ENCODE peak calls at places on chromosomes 2 and 18, in four cellular contexts. W is CD4-positive, alpha-beta T cell; P is GDM1; I is heart right ventricle. C is an unnamed sample.

GRCh38 chr2:134717706-134718094 is 1.1 kb downstream of the TMEM163 start:
- DNase-seq in W (no peak), P (no peak), I (no peak), C (no peak)

GRCh38 chr2:28142403-28142802 is 250.3 kb upstream of the FOSL2 start:
- DNase-seq in W (no peak), P (no peak), I (no peak), C (no peak)

GRCh38 chr18:14959550-14959949 is 211.6 kb downstream of the ANKRD30B start:
- DNase-seq in W (no peak), P (no peak), I (no peak), C (no peak)

GRCh38 chr2:165837122-165837521 is 43.1 kb upstream of the GALNT3 start:
- DNase-seq in W (no peak), P (no peak), I (no peak), C (no peak)

GRCh38 chr18:31267823-31268481 is 50.0 kb upstream of the DSG1 start:
- DNase-seq in W (no peak), P (no peak), I (no peak), C (no peak)

GRCh38 chr2:97931118-97931850 is 64.5 kb downstream of the TMEM131 start:
- DNase-seq in W (no peak), P (no peak), I (no peak), C (peak)

GRCh38 chr2:67923696-67924095 is 139.1 kb downstream of the C1D start:
- DNase-seq in W (no peak), P (no peak), I (peak), C (no peak)

GRCh38 chr2:209208211-209208610 is 215.6 kb upstream of the MAP2 start:
- DNase-seq in W (no peak), P (peak), I (no peak), C (peak)

GRCh38 chr2:168165418-168165817 is 82.0 kb downstream of the STK39 start:
- DNase-seq in W (no peak), P (no peak), I (no peak), C (no peak)

GRCh38 chr2:233117351-233117750 is 57.2 kb downstream of the INPP5D start:
- DNase-seq in W (no peak), P (no peak), I (no peak), C (no peak)

GRCh38 chr2:224712346-224712745 is 3.8 kb downstream of the CCDC195 start:
- DNase-seq in W (no peak), P (no peak), I (peak), C (no peak)

GRCh38 chr2:73292906-73293533 is 328 bp downstream of the EGR4 start:
- DNase-seq in W (no peak), P (no peak), I (no peak), C (no peak)

GRCh38 chr2:9142551-9143263 is 63.9 kb upstream of the ASAP2 start:
- DNase-seq in W (peak), P (peak), I (peak), C (peak)

GRCh38 chr2:27071990-27072830 is 756 bp upstream of the OST4 start:
- DNase-seq in W (no peak), P (no peak), I (peak), C (no peak)

GRCh38 chr2:128279786-128280701 is 38.6 kb downstream of the HS6ST1 start:
- DNase-seq in W (no peak), P (peak), I (no peak), C (no peak)